ENCODE peak calls at places on chromosomes 6 and 20, in six cellular contexts. One of them, this sample, is unnamed.

GRCh38 chr6:41637179-41638001 is 878 bp upstream of the MDFI start:
- DNase-seq in GM12865: no peak
- DNase-seq in cardiac fibroblast: no peak
- DNase-seq in bronchial epithelial cell: no peak
- DNase-seq in fibroblast of mammary gland: no peak
- DNase-seq in AG04449: no peak
- DNase-seq in this sample: no peak

GRCh38 chr6:157879873-157880254 is 56.8 kb downstream of the SNX9 start:
- DNase-seq in GM12865: peak; percentile 20
- DNase-seq in cardiac fibroblast: no peak
- DNase-seq in bronchial epithelial cell: no peak
- DNase-seq in fibroblast of mammary gland: no peak
- DNase-seq in AG04449: no peak
- DNase-seq in this sample: no peak

GRCh38 chr6:4313044-4313686 is 177.8 kb upstream of the ECI2 start:
- DNase-seq in GM12865: no peak
- DNase-seq in cardiac fibroblast: peak; percentile 98
- DNase-seq in bronchial epithelial cell: peak; percentile 97
- DNase-seq in fibroblast of mammary gland: peak; percentile 92
- DNase-seq in AG04449: peak; percentile 85
- DNase-seq in this sample: peak; percentile 85

GRCh38 chr6:22146581-22147468 is 150.0 kb downstream of the PRL start:
- DNase-seq in GM12865: peak; percentile 26
- DNase-seq in cardiac fibroblast: peak; percentile 21
- DNase-seq in bronchial epithelial cell: peak; percentile 57
- DNase-seq in fibroblast of mammary gland: peak; percentile 18
- DNase-seq in AG04449: no peak
- DNase-seq in this sample: no peak

GRCh38 chr6:5728726-5729434 is 277.8 kb downstream of the NRN1 start:
- DNase-seq in GM12865: no peak
- DNase-seq in cardiac fibroblast: peak; percentile 27
- DNase-seq in bronchial epithelial cell: peak; percentile 94
- DNase-seq in fibroblast of mammary gland: peak; percentile 53
- DNase-seq in AG04449: no peak
- DNase-seq in this sample: no peak

GRCh38 chr20:9532069-9532809 is 17.8 kb downstream of the LAMP5 start:
- DNase-seq in GM12865: no peak
- DNase-seq in cardiac fibroblast: no peak
- DNase-seq in bronchial epithelial cell: peak; percentile 35
- DNase-seq in fibroblast of mammary gland: no peak
- DNase-seq in AG04449: no peak
- DNase-seq in this sample: peak; percentile 10

GRCh38 chr6:1405221-1405620 is 15.8 kb downstream of the FOXF2 start:
- DNase-seq in GM12865: no peak
- DNase-seq in cardiac fibroblast: no peak
- DNase-seq in bronchial epithelial cell: no peak
- DNase-seq in fibroblast of mammary gland: no peak
- DNase-seq in AG04449: no peak
- DNase-seq in this sample: no peak

GRCh38 chr20:982754-983153 is 19.4 kb downstream of the RSPO4 start:
- DNase-seq in GM12865: no peak
- DNase-seq in cardiac fibroblast: no peak
- DNase-seq in bronchial epithelial cell: no peak
- DNase-seq in fibroblast of mammary gland: no peak
- DNase-seq in AG04449: no peak
- DNase-seq in this sample: no peak

GRCh38 chr6:142537612-142538478 is 236.0 kb downstream of the ADGRG6 start:
- DNase-seq in GM12865: peak; percentile 35
- DNase-seq in cardiac fibroblast: peak; percentile 35
- DNase-seq in bronchial epithelial cell: peak; percentile 32
- DNase-seq in fibroblast of mammary gland: peak; percentile 42
- DNase-seq in AG04449: no peak
- DNase-seq in this sample: no peak

GRCh38 chr20:3732327-3733118 is at the start of gene HSPA12B:
- DNase-seq in GM12865: no peak
- DNase-seq in cardiac fibroblast: no peak
- DNase-seq in bronchial epithelial cell: no peak
- DNase-seq in fibroblast of mammary gland: no peak
- DNase-seq in AG04449: no peak
- DNase-seq in this sample: no peak

GRCh38 chr6:117971637-117972036 is 64.6 kb downstream of the SLC35F1 start:
- DNase-seq in GM12865: no peak
- DNase-seq in cardiac fibroblast: no peak
- DNase-seq in bronchial epithelial cell: no peak
- DNase-seq in fibroblast of mammary gland: no peak
- DNase-seq in AG04449: no peak
- DNase-seq in this sample: no peak

GRCh38 chr6:105363100-105363754 is 39.7 kb downstream of the PREP start:
- DNase-seq in GM12865: no peak
- DNase-seq in cardiac fibroblast: peak; percentile 58
- DNase-seq in bronchial epithelial cell: no peak
- DNase-seq in fibroblast of mammary gland: peak; percentile 59
- DNase-seq in AG04449: no peak
- DNase-seq in this sample: no peak

GRCh38 chr20:346640-347316 is at the start of gene NRSN2:
- DNase-seq in GM12865: peak; percentile 69
- DNase-seq in cardiac fibroblast: peak; percentile 76
- DNase-seq in bronchial epithelial cell: no peak
- DNase-seq in fibroblast of mammary gland: peak; percentile 62
- DNase-seq in AG04449: no peak
- DNase-seq in this sample: no peak

GRCh38 chr20:63930971-63931553 is 25.2 kb downstream of the UCKL1 start:
- DNase-seq in GM12865: no peak
- DNase-seq in cardiac fibroblast: no peak
- DNase-seq in bronchial epithelial cell: no peak
- DNase-seq in fibroblast of mammary gland: no peak
- DNase-seq in AG04449: no peak
- DNase-seq in this sample: no peak

GRCh38 chr6:108002365-108003221 is 44.6 kb upstream of the SEC63 start:
- DNase-seq in GM12865: no peak
- DNase-seq in cardiac fibroblast: no peak
- DNase-seq in bronchial epithelial cell: peak; percentile 73
- DNase-seq in fibroblast of mammary gland: peak; percentile 29
- DNase-seq in AG04449: no peak
- DNase-seq in this sample: no peak

GRCh38 chr6:30913721-30914075 is 340 bp upstream of the VARS2 start:
- DNase-seq in GM12865: no peak
- DNase-seq in cardiac fibroblast: no peak
- DNase-seq in bronchial epithelial cell: no peak
- DNase-seq in fibroblast of mammary gland: no peak
- DNase-seq in AG04449: no peak
- DNase-seq in this sample: no peak

GRCh38 chr6:134016558-134016814 is 35.9 kb downstream of the SLC2A12 start:
- DNase-seq in GM12865: no peak
- DNase-seq in cardiac fibroblast: no peak
- DNase-seq in bronchial epithelial cell: no peak
- DNase-seq in fibroblast of mammary gland: no peak
- DNase-seq in AG04449: no peak
- DNase-seq in this sample: no peak

GRCh38 chr20:61850926-61851900 is 214.5 kb downstream of the TAF4 start:
- DNase-seq in GM12865: no peak
- DNase-seq in cardiac fibroblast: no peak
- DNase-seq in bronchial epithelial cell: no peak
- DNase-seq in fibroblast of mammary gland: no peak
- DNase-seq in AG04449: peak; percentile 4
- DNase-seq in this sample: no peak

GRCh38 chr20:59776626-59777320 is 156.7 kb downstream of the SYCP2 start:
- DNase-seq in GM12865: no peak
- DNase-seq in cardiac fibroblast: no peak
- DNase-seq in bronchial epithelial cell: no peak
- DNase-seq in fibroblast of mammary gland: no peak
- DNase-seq in AG04449: no peak
- DNase-seq in this sample: no peak

GRCh38 chr6:84568971-84569370 is 195.4 kb downstream of the TBX18 start:
- DNase-seq in GM12865: no peak
- DNase-seq in cardiac fibroblast: peak; percentile 81
- DNase-seq in bronchial epithelial cell: peak; percentile 58
- DNase-seq in fibroblast of mammary gland: peak; percentile 73
- DNase-seq in AG04449: no peak
- DNase-seq in this sample: no peak

GRCh38 chr20:34538671-34539123 is 19.8 kb upstream of the MAP1LC3A start:
- DNase-seq in GM12865: peak; percentile 67
- DNase-seq in cardiac fibroblast: peak; percentile 72
- DNase-seq in bronchial epithelial cell: peak; percentile 48
- DNase-seq in fibroblast of mammary gland: peak; percentile 66
- DNase-seq in AG04449: no peak
- DNase-seq in this sample: no peak

GRCh38 chr20:41141153-41141815 is 3.9 kb downstream of the PLCG1 start:
- DNase-seq in GM12865: no peak
- DNase-seq in cardiac fibroblast: peak; percentile 50
- DNase-seq in bronchial epithelial cell: no peak
- DNase-seq in fibroblast of mammary gland: peak; percentile 43
- DNase-seq in AG04449: no peak
- DNase-seq in this sample: no peak

GRCh38 chr6:144283781-144284473 is 1.2 kb upstream of the UTRN start:
- DNase-seq in GM12865: no peak
- DNase-seq in cardiac fibroblast: peak; percentile 53
- DNase-seq in bronchial epithelial cell: peak; percentile 23
- DNase-seq in fibroblast of mammary gland: peak; percentile 37
- DNase-seq in AG04449: no peak
- DNase-seq in this sample: no peak
- H3K4me3 ChIP-seq in GM12865: peak overlapping the region; percentile 82
- H3K4me3 ChIP-seq in cardiac fibroblast: peak overlapping the region; percentile 88
- H3K4me3 ChIP-seq in bronchial epithelial cell: peak overlapping the region; percentile 69
- H3K4me3 ChIP-seq in fibroblast of mammary gland: peak overlapping the region; percentile 87
- H3K4me3 ChIP-seq in AG04449: peak overlapping the region; percentile 86
- H3K4me3 ChIP-seq in this sample: peak overlapping the region; percentile 74

GRCh38 chr6:170459451-170459850 is 93.7 kb downstream of the PSMB1 start:
- DNase-seq in GM12865: peak; percentile 69
- DNase-seq in cardiac fibroblast: peak; percentile 46
- DNase-seq in bronchial epithelial cell: peak; percentile 17
- DNase-seq in fibroblast of mammary gland: peak; percentile 56
- DNase-seq in AG04449: no peak
- DNase-seq in this sample: no peak
- H3K4me3 ChIP-seq in GM12865: no peak overlapping the region
- H3K4me3 ChIP-seq in cardiac fibroblast: peak overlapping the region; percentile 43
- H3K4me3 ChIP-seq in bronchial epithelial cell: no peak overlapping the region
- H3K4me3 ChIP-seq in fibroblast of mammary gland: peak overlapping the region; percentile 20
- H3K4me3 ChIP-seq in AG04449: no peak overlapping the region
- H3K4me3 ChIP-seq in this sample: peak overlapping the region; percentile 12

GRCh38 chr20:44248420-44248759 is 1.3 kb downstream of the GDAP1L1 start:
- DNase-seq in GM12865: no peak
- DNase-seq in cardiac fibroblast: no peak
- DNase-seq in bronchial epithelial cell: no peak
- DNase-seq in fibroblast of mammary gland: no peak
- DNase-seq in AG04449: no peak
- DNase-seq in this sample: no peak

GRCh38 chr20:44251284-44251683 is 4.2 kb downstream of the GDAP1L1 start:
- DNase-seq in GM12865: no peak
- DNase-seq in cardiac fibroblast: no peak
- DNase-seq in bronchial epithelial cell: no peak
- DNase-seq in fibroblast of mammary gland: no peak
- DNase-seq in AG04449: no peak
- DNase-seq in this sample: no peak

GRCh38 chr20:44245977-44246376 is 1.1 kb upstream of the GDAP1L1 start:
- DNase-seq in GM12865: no peak
- DNase-seq in cardiac fibroblast: no peak
- DNase-seq in bronchial epithelial cell: no peak
- DNase-seq in fibroblast of mammary gland: no peak
- DNase-seq in AG04449: no peak
- DNase-seq in this sample: no peak

GRCh38 chr20:44247131-44247571 is at the start of gene GDAP1L1:
- DNase-seq in GM12865: no peak
- DNase-seq in cardiac fibroblast: no peak
- DNase-seq in bronchial epithelial cell: no peak
- DNase-seq in fibroblast of mammary gland: no peak
- DNase-seq in AG04449: no peak
- DNase-seq in this sample: no peak

GRCh38 chr20:44247676-44248419 is 740 bp downstream of the GDAP1L1 start:
- DNase-seq in GM12865: peak; percentile 24
- DNase-seq in cardiac fibroblast: peak; percentile 43
- DNase-seq in bronchial epithelial cell: peak; percentile 3
- DNase-seq in fibroblast of mammary gland: peak; percentile 22
- DNase-seq in AG04449: no peak
- DNase-seq in this sample: no peak
- H3K4me3 ChIP-seq in GM12865: no peak overlapping the region
- H3K4me3 ChIP-seq in cardiac fibroblast: no peak overlapping the region
- H3K4me3 ChIP-seq in bronchial epithelial cell: no peak overlapping the region
- H3K4me3 ChIP-seq in fibroblast of mammary gland: no peak overlapping the region
- H3K4me3 ChIP-seq in AG04449: no peak overlapping the region
- H3K4me3 ChIP-seq in this sample: no peak overlapping the region

GRCh38 chr6:15434263-15434662 is 188.4 kb downstream of the JARID2 start:
- DNase-seq in GM12865: peak; percentile 38
- DNase-seq in cardiac fibroblast: no peak
- DNase-seq in bronchial epithelial cell: no peak
- DNase-seq in fibroblast of mammary gland: no peak
- DNase-seq in AG04449: no peak
- DNase-seq in this sample: no peak

GRCh38 chr6:15431762-15432495 is 186.1 kb downstream of the JARID2 start:
- DNase-seq in GM12865: no peak
- DNase-seq in cardiac fibroblast: peak; percentile 43
- DNase-seq in bronchial epithelial cell: peak; percentile 53
- DNase-seq in fibroblast of mammary gland: peak; percentile 35
- DNase-seq in AG04449: no peak
- DNase-seq in this sample: no peak

GRCh38 chr6:15434823-15435380 is 189.0 kb downstream of the JARID2 start:
- DNase-seq in GM12865: peak; percentile 56
- DNase-seq in cardiac fibroblast: no peak
- DNase-seq in bronchial epithelial cell: no peak
- DNase-seq in fibroblast of mammary gland: no peak
- DNase-seq in AG04449: no peak
- DNase-seq in this sample: no peak

GRCh38 chr6:15435468-15435867 is 189.6 kb downstream of the JARID2 start:
- DNase-seq in GM12865: no peak
- DNase-seq in cardiac fibroblast: no peak
- DNase-seq in bronchial epithelial cell: no peak
- DNase-seq in fibroblast of mammary gland: no peak
- DNase-seq in AG04449: no peak
- DNase-seq in this sample: no peak

DNA sequence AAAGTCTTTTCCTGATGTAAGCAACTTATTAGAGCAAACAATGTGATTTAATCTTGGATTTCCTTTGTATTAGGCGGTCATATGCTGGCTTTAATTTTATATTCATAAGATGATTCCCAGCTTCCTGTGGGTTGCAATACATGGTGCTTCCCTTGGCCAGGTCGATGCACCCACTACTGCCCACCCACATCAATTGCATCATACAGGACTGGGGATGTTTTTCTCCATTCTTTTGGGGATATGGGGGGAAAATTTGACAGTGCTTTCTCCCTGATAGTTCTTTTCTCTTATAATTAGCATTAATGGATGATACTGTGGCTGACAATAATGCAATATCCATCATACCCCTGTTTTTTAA is 187.6 kb downstream of the JARID2 start:
- DNase-seq in GM12865: no peak
- DNase-seq in cardiac fibroblast: no peak
- DNase-seq in bronchial epithelial cell: no peak
- DNase-seq in fibroblast of mammary gland: no peak
- DNase-seq in AG04449: no peak
- DNase-seq in this sample: no peak
- H3K4me3 ChIP-seq in GM12865: no peak overlapping the region
- H3K4me3 ChIP-seq in cardiac fibroblast: no peak overlapping the region
- H3K4me3 ChIP-seq in bronchial epithelial cell: no peak overlapping the region
- H3K4me3 ChIP-seq in fibroblast of mammary gland: no peak overlapping the region
- H3K4me3 ChIP-seq in AG04449: no peak overlapping the region
- H3K4me3 ChIP-seq in this sample: no peak overlapping the region

GRCh38 chr6:33375143-33375649 is 16.4 kb upstream of the KIFC1 start:
- DNase-seq in GM12865: no peak
- DNase-seq in cardiac fibroblast: peak; percentile 97
- DNase-seq in bronchial epithelial cell: peak; percentile 85
- DNase-seq in fibroblast of mammary gland: peak; percentile 93
- DNase-seq in AG04449: peak; percentile 51
- DNase-seq in this sample: peak; percentile 40
- H3K4me3 ChIP-seq in GM12865: no peak overlapping the region
- H3K4me3 ChIP-seq in cardiac fibroblast: no peak overlapping the region
- H3K4me3 ChIP-seq in bronchial epithelial cell: no peak overlapping the region
- H3K4me3 ChIP-seq in fibroblast of mammary gland: peak overlapping the region; percentile 3
- H3K4me3 ChIP-seq in AG04449: no peak overlapping the region
- H3K4me3 ChIP-seq in this sample: no peak overlapping the region